ENCODE peak calls at places on chromosomes 6 and 20, in eight cellular contexts. One of them, this sample, is unnamed.

GRCh38 chr20:20594171-20594530 is 118.3 kb downstream of the RALGAPA2 start:
- DNase-seq in body of pancreas: no peak
- DNase-seq in foreskin fibroblast: peak; percentile 7
- DNase-seq in AG09309: no peak
- DNase-seq in left lung: no peak
- DNase-seq in HFF-Myc: no peak
- DNase-seq in left ventricle myocardium inferior: no peak
- DNase-seq in right lobe of liver: no peak
- DNase-seq in this sample: no peak

GRCh38 chr6:159691963-159692287 is 1.1 kb downstream of the SOD2 start:
- DNase-seq in AG09309: no peak
- DNase-seq in foreskin fibroblast: no peak
- DNase-seq in left lung: no peak
- DNase-seq in right lobe of liver: no peak
- DNase-seq in body of pancreas: no peak
- DNase-seq in left ventricle myocardium inferior: no peak
- DNase-seq in HFF-Myc: no peak
- DNase-seq in this sample: no peak

GRCh38 chr6:71509142-71509541 is 220.5 kb downstream of the OGFRL1 start:
- DNase-seq in AG09309: no peak
- DNase-seq in left ventricle myocardium inferior: no peak
- DNase-seq in right lobe of liver: no peak
- DNase-seq in body of pancreas: no peak
- DNase-seq in foreskin fibroblast: no peak
- DNase-seq in left lung: no peak
- DNase-seq in HFF-Myc: no peak
- DNase-seq in this sample: no peak

GRCh38 chr20:14333734-14334133 is 3.7 kb downstream of the FLRT3 start:
- DNase-seq in left ventricle myocardium inferior: no peak
- DNase-seq in HFF-Myc: no peak
- DNase-seq in left lung: no peak
- DNase-seq in AG09309: no peak
- DNase-seq in foreskin fibroblast: no peak
- DNase-seq in right lobe of liver: no peak
- DNase-seq in body of pancreas: no peak
- DNase-seq in this sample: no peak

GRCh38 chr6:35092362-35093117 is 48.6 kb downstream of the TCP11 start:
- DNase-seq in body of pancreas: no peak
- DNase-seq in foreskin fibroblast: peak; percentile 75
- DNase-seq in left lung: no peak
- DNase-seq in left ventricle myocardium inferior: no peak
- DNase-seq in right lobe of liver: no peak
- DNase-seq in HFF-Myc: peak; percentile 46
- DNase-seq in AG09309: peak; percentile 82
- DNase-seq in this sample: no peak

GRCh38 chr6:8243462-8243861 is 141.1 kb upstream of the EEF1E1 start:
- DNase-seq in foreskin fibroblast: no peak
- DNase-seq in right lobe of liver: no peak
- DNase-seq in AG09309: no peak
- DNase-seq in HFF-Myc: no peak
- DNase-seq in left lung: no peak
- DNase-seq in body of pancreas: no peak
- DNase-seq in left ventricle myocardium inferior: no peak
- DNase-seq in this sample: no peak

GRCh38 chr6:25642667-25643328 is 9.2 kb upstream of the SCGN start:
- DNase-seq in body of pancreas: no peak
- DNase-seq in right lobe of liver: no peak
- DNase-seq in AG09309: no peak
- DNase-seq in left ventricle myocardium inferior: no peak
- DNase-seq in left lung: no peak
- DNase-seq in foreskin fibroblast: no peak
- DNase-seq in HFF-Myc: no peak
- DNase-seq in this sample: no peak

GRCh38 chr20:44909872-44910689 is at the start of gene PABPC1L:
- DNase-seq in body of pancreas: peak; percentile 88
- DNase-seq in HFF-Myc: no peak
- DNase-seq in right lobe of liver: peak; percentile 78
- DNase-seq in left lung: peak; percentile 84
- DNase-seq in left ventricle myocardium inferior: peak; percentile 57
- DNase-seq in foreskin fibroblast: peak; percentile 55
- DNase-seq in AG09309: no peak
- DNase-seq in this sample: no peak

GRCh38 chr6:169240591-169241390 is 12.9 kb downstream of the THBS2 start:
- DNase-seq in HFF-Myc: no peak
- DNase-seq in foreskin fibroblast: no peak
- DNase-seq in body of pancreas: no peak
- DNase-seq in left ventricle myocardium inferior: no peak
- DNase-seq in left lung: peak; percentile 31
- DNase-seq in AG09309: no peak
- DNase-seq in right lobe of liver: no peak
- DNase-seq in this sample: no peak

GRCh38 chr6:56944651-56945050 is 10.3 kb upstream of the BEND6 start:
- DNase-seq in AG09309: no peak
- DNase-seq in right lobe of liver: no peak
- DNase-seq in foreskin fibroblast: no peak
- DNase-seq in left lung: no peak
- DNase-seq in HFF-Myc: no peak
- DNase-seq in body of pancreas: no peak
- DNase-seq in left ventricle myocardium inferior: no peak
- DNase-seq in this sample: no peak

GRCh38 chr20:3651204-3651970 is 11.8 kb downstream of the GFRA4 start:
- DNase-seq in HFF-Myc: no peak
- DNase-seq in foreskin fibroblast: no peak
- DNase-seq in right lobe of liver: no peak
- DNase-seq in AG09309: no peak
- DNase-seq in left ventricle myocardium inferior: no peak
- DNase-seq in body of pancreas: no peak
- DNase-seq in left lung: no peak
- DNase-seq in this sample: no peak

GRCh38 chr6:29887330-29887818 is 55.0 kb upstream of the HLA-A start:
- DNase-seq in left lung: peak; percentile 58
- DNase-seq in body of pancreas: peak; percentile 33
- DNase-seq in right lobe of liver: peak; percentile 69
- DNase-seq in left ventricle myocardium inferior: peak; percentile 36
- DNase-seq in HFF-Myc: no peak
- DNase-seq in AG09309: no peak
- DNase-seq in foreskin fibroblast: peak; percentile 14
- DNase-seq in this sample: no peak

GRCh38 chr20:57188576-57189079 is 77.8 kb downstream of the BMP7 start:
- DNase-seq in foreskin fibroblast: no peak
- DNase-seq in HFF-Myc: no peak
- DNase-seq in left ventricle myocardium inferior: no peak
- DNase-seq in AG09309: no peak
- DNase-seq in right lobe of liver: no peak
- DNase-seq in left lung: no peak
- DNase-seq in body of pancreas: no peak
- DNase-seq in this sample: no peak

GRCh38 chr20:63177134-63177784 is 38.7 kb downstream of the YTHDF1 start:
- DNase-seq in HFF-Myc: no peak
- DNase-seq in body of pancreas: no peak
- DNase-seq in AG09309: no peak
- DNase-seq in foreskin fibroblast: no peak
- DNase-seq in left ventricle myocardium inferior: no peak
- DNase-seq in left lung: no peak
- DNase-seq in right lobe of liver: no peak
- DNase-seq in this sample: no peak

GRCh38 chr6:17863971-17864754 is 123.3 kb downstream of the KIF13A start:
- DNase-seq in AG09309: no peak
- DNase-seq in left lung: no peak
- DNase-seq in right lobe of liver: no peak
- DNase-seq in left ventricle myocardium inferior: peak; percentile 27
- DNase-seq in HFF-Myc: peak; percentile 52
- DNase-seq in body of pancreas: no peak
- DNase-seq in foreskin fibroblast: peak; percentile 80
- DNase-seq in this sample: no peak

GRCh38 chr6:158416841-158417759 is 104.8 kb downstream of the TULP4 start:
- DNase-seq in AG09309: no peak
- DNase-seq in left ventricle myocardium inferior: no peak
- DNase-seq in right lobe of liver: no peak
- DNase-seq in HFF-Myc: no peak
- DNase-seq in body of pancreas: no peak
- DNase-seq in left lung: no peak
- DNase-seq in foreskin fibroblast: no peak
- DNase-seq in this sample: no peak

GRCh38 chr20:37797669-37798175 is 103.9 kb downstream of the CTNNBL1 start:
- DNase-seq in HFF-Myc: no peak
- DNase-seq in right lobe of liver: no peak
- DNase-seq in left ventricle myocardium inferior: no peak
- DNase-seq in foreskin fibroblast: no peak
- DNase-seq in AG09309: no peak
- DNase-seq in body of pancreas: no peak
- DNase-seq in left lung: no peak
- DNase-seq in this sample: no peak

GRCh38 chr20:17619351-17620093 is 49.6 kb downstream of the DSTN start:
- DNase-seq in AG09309: no peak
- DNase-seq in foreskin fibroblast: no peak
- DNase-seq in left ventricle myocardium inferior: no peak
- DNase-seq in left lung: peak; percentile 29
- DNase-seq in right lobe of liver: no peak
- DNase-seq in body of pancreas: peak; percentile 21
- DNase-seq in HFF-Myc: no peak
- DNase-seq in this sample: no peak

GRCh38 chr6:78483546-78483945 is 383.8 kb upstream of the IRAK1BP1 start:
- DNase-seq in HFF-Myc: no peak
- DNase-seq in body of pancreas: no peak
- DNase-seq in AG09309: no peak
- DNase-seq in left lung: no peak
- DNase-seq in right lobe of liver: no peak
- DNase-seq in left ventricle myocardium inferior: no peak
- DNase-seq in foreskin fibroblast: peak; percentile 13
- DNase-seq in this sample: no peak
- H3K4me3 ChIP-seq in HFF-Myc: no peak overlapping the region
- H3K4me3 ChIP-seq in body of pancreas: no peak overlapping the region
- H3K4me3 ChIP-seq in AG09309: no peak overlapping the region
- H3K4me3 ChIP-seq in left lung: no peak overlapping the region
- H3K4me3 ChIP-seq in right lobe of liver: no peak overlapping the region
- H3K4me3 ChIP-seq in left ventricle myocardium inferior: no peak overlapping the region
- H3K4me3 ChIP-seq in foreskin fibroblast: no peak overlapping the region
- H3K4me3 ChIP-seq in this sample: no peak overlapping the region

GRCh38 chr20:12740647-12741046 is 268.1 kb upstream of the SPTLC3 start:
- DNase-seq in HFF-Myc: no peak
- DNase-seq in left lung: no peak
- DNase-seq in right lobe of liver: no peak
- DNase-seq in AG09309: no peak
- DNase-seq in foreskin fibroblast: no peak
- DNase-seq in left ventricle myocardium inferior: no peak
- DNase-seq in body of pancreas: no peak
- DNase-seq in this sample: no peak
- TF ChIP-seq CTCF in HFF-Myc: no peak
- TF ChIP-seq CTCF in left lung: no peak
- TF ChIP-seq CTCF in right lobe of liver: no peak
- TF ChIP-seq CTCF in AG09309: no peak
- TF ChIP-seq CTCF in foreskin fibroblast: no peak
- TF ChIP-seq CTCF in left ventricle myocardium inferior: no peak
- TF ChIP-seq CTCF in body of pancreas: no peak
- TF ChIP-seq CTCF in this sample: no peak

DNA sequence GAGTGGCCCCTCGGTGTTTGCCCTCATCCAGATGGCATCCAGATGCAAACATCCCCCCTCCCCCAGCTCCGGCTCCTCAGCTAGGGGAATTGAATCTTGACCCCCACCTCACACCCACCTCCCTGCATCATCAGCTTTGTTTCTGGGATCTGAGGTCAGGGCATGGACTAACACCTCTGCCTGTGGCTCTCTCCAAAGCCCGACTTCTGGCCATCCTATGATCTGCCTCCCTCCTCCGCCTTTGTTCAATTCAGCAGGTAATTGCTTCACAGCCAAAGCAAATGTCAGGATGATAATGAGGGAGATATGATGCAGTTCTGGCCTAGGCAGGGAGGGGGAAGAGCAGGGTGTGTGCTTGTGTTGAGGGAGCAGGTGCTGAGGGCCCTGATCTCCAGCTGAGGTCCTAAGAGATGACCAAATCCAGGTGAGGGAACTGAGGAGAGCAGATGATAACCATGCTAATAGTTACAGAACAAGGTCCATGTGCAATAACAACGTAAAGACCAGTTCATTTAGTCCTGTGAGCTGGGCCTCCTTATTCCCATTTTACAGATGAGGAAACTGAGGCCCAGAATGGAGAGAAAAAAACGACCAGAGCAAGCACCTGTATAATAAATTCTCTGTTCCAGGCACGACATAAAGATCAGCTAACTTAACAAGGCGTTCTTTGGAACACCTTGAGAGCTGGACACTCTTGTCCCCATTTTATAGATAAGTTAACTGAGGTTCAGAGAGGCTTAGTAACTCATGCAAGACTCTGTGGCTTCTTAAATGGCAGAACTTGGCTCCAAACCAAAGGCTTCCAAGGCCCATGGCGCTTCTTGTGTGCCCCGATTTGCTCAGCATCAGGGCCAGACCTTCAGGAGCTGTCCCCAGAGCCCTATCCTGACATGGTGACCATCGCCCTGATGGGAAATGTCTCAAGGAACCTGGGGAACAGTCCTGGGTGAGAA is 141.9 kb downstream of the VEGFA start:
- DNase-seq in AG09309: no peak
- DNase-seq in foreskin fibroblast: no peak
- DNase-seq in HFF-Myc: no peak
- DNase-seq in right lobe of liver: peak; percentile 59
- DNase-seq in left lung: no peak
- DNase-seq in body of pancreas: peak; percentile 60
- DNase-seq in left ventricle myocardium inferior: no peak
- DNase-seq in this sample: no peak
- H3K4me3 ChIP-seq in AG09309: no peak overlapping the region
- H3K4me3 ChIP-seq in foreskin fibroblast: no peak overlapping the region
- H3K4me3 ChIP-seq in HFF-Myc: no peak overlapping the region
- H3K4me3 ChIP-seq in right lobe of liver: no peak overlapping the region
- H3K4me3 ChIP-seq in left lung: no peak overlapping the region
- H3K4me3 ChIP-seq in body of pancreas: no peak overlapping the region
- H3K4me3 ChIP-seq in left ventricle myocardium inferior: no peak overlapping the region
- H3K4me3 ChIP-seq in this sample: no peak overlapping the region

GRCh38 chr6:139373928-139374356 is 506 bp downstream of the CITED2 start:
- DNase-seq in HFF-Myc: peak; percentile 38
- DNase-seq in left ventricle myocardium inferior: no peak
- DNase-seq in right lobe of liver: peak; percentile 63
- DNase-seq in foreskin fibroblast: no peak
- DNase-seq in body of pancreas: no peak
- DNase-seq in AG09309: no peak
- DNase-seq in left lung: no peak
- DNase-seq in this sample: no peak

GRCh38 chr6:139374357-139375238 is at the start of gene CITED2:
- DNase-seq in right lobe of liver: peak; percentile 96
- DNase-seq in foreskin fibroblast: peak; percentile 96
- DNase-seq in AG09309: peak; percentile 94
- DNase-seq in left ventricle myocardium inferior: peak; percentile 92
- DNase-seq in left lung: peak; percentile 94
- DNase-seq in HFF-Myc: peak; percentile 87
- DNase-seq in body of pancreas: peak; percentile 95
- DNase-seq in this sample: peak; percentile 80

GRCh38 chr6:139371421-139372253 is 2.8 kb downstream of the CITED2 start:
- DNase-seq in left ventricle myocardium inferior: no peak
- DNase-seq in HFF-Myc: no peak
- DNase-seq in AG09309: no peak
- DNase-seq in body of pancreas: no peak
- DNase-seq in left lung: no peak
- DNase-seq in right lobe of liver: no peak
- DNase-seq in foreskin fibroblast: no peak
- DNase-seq in this sample: no peak

GRCh38 chr6:139372326-139373153 is 1.9 kb downstream of the CITED2 start:
- DNase-seq in HFF-Myc: no peak
- DNase-seq in AG09309: no peak
- DNase-seq in foreskin fibroblast: no peak
- DNase-seq in body of pancreas: no peak
- DNase-seq in left ventricle myocardium inferior: no peak
- DNase-seq in right lobe of liver: no peak
- DNase-seq in left lung: no peak
- DNase-seq in this sample: no peak

GRCh38 chr6:139373154-139373927 is 1.1 kb downstream of the CITED2 start:
- DNase-seq in AG09309: no peak
- DNase-seq in left lung: peak; percentile 67
- DNase-seq in HFF-Myc: no peak
- DNase-seq in left ventricle myocardium inferior: peak; percentile 68
- DNase-seq in foreskin fibroblast: no peak
- DNase-seq in body of pancreas: peak; percentile 70
- DNase-seq in right lobe of liver: peak; percentile 81
- DNase-seq in this sample: no peak
- TF ChIP-seq CTCF in AG09309: peak; percentile 10
- TF ChIP-seq CTCF in left lung: peak; percentile 11
- TF ChIP-seq CTCF in HFF-Myc: no peak
- TF ChIP-seq CTCF in left ventricle myocardium inferior: peak; percentile 48
- TF ChIP-seq CTCF in foreskin fibroblast: peak; percentile 7
- TF ChIP-seq CTCF in body of pancreas: no peak
- TF ChIP-seq CTCF in right lobe of liver: peak; percentile 41
- TF ChIP-seq CTCF in this sample: peak; percentile 38

This sample was measured in GM12864.